ENCODE peak calls at places on chromosomes 7 and 10, in ten cellular contexts. Y is transverse colon; S is astrocyte; O is adrenal gland; W is sigmoid colon; Z is CD4-positive, alpha-beta T cell; H is epithelial cell of esophagus; J is lower leg skin; R is omental fat pad; X is fibroblast of the aortic adventitia. E is an unnamed sample.

GRCh38 chr10:48253970-48254657 is 20.4 kb downstream of the FRMPD2 start:
- DNase-seq in Y (no peak), S (peak), O (no peak), W (peak), Z (no peak), H (peak), J (no peak), R (no peak), X (peak), E (no peak)

GRCh38 chr7:49479936-49480544 is 293.4 kb upstream of the VWC2 start:
- DNase-seq in Y (no peak), S (no peak), O (no peak), W (no peak), Z (no peak), H (peak), J (no peak), R (no peak), X (no peak), E (no peak)

GRCh38 chr7:82443801-82444219 is 233 bp upstream of the CACNA2D1 start:
- DNase-seq in Y (peak), S (peak), O (peak), W (peak), Z (no peak), H (peak), J (peak), R (peak), X (peak), E (peak)

GRCh38 chr7:81638216-81638615 is 131.6 kb downstream of the HGF start:
- DNase-seq in Y (no peak), S (peak), O (no peak), W (no peak), Z (no peak), H (no peak), J (no peak), R (no peak), X (peak), E (no peak)

GRCh38 chr10:100567826-100568225 is 32.1 kb downstream of the HIF1AN start:
- DNase-seq in Y (no peak), S (no peak), O (no peak), W (no peak), Z (no peak), H (no peak), J (peak), R (no peak), X (no peak), E (no peak)

GRCh38 chr7:68176974-68177373 is 1180.3 kb downstream of the TYW1 start:
- DNase-seq in Y (no peak), S (peak), O (peak), W (no peak), Z (no peak), H (peak), J (peak), R (no peak), X (peak), E (no peak)

GRCh38 chr7:106069471-106070200 is 42.5 kb downstream of the SYPL1 start:
- DNase-seq in Y (no peak), S (no peak), O (no peak), W (no peak), Z (no peak), H (no peak), J (peak), R (no peak), X (no peak), E (no peak)

GRCh38 chr7:151687523-151688235 is 168.0 kb upstream of the RHEB start:
- DNase-seq in Y (peak), S (peak), O (peak), W (peak), Z (no peak), H (peak), J (peak), R (peak), X (peak), E (no peak)

GRCh38 chr7:45918556-45918955 is 2.5 kb downstream of the IGFBP3 start:
- DNase-seq in Y (no peak), S (no peak), O (no peak), W (no peak), Z (no peak), H (no peak), J (no peak), R (no peak), X (no peak), E (no peak)

DNA sequence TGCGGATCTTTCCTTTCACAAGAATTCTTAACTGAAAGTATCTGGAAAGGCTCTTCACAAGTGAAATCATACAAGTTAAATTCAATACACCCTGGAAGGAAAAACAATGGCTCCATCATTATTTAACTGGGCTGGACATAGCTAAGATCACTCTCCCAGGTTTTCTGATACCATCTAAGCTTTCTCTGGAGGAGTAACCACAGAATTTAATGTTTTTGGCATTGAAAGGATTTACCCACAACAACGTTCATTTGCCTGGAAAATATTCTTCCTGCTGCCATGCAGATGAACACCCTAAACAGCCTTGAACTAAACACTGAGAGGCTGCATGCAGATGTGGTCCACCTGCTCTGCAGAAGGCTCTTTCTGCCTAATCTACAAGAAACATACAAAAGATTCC is 4.3 kb downstream of the NEBL start:
- DNase-seq in Y (no peak), S (peak), O (no peak), W (no peak), Z (no peak), H (no peak), J (no peak), R (no peak), X (no peak), E (no peak)
- TF ChIP-seq CTCF in Y (no peak), S (no peak), O (no peak), W (no peak), Z (no peak), H (no peak), J (no peak), R (no peak), X (no peak), E (no peak)

GRCh38 chr10:115141254-115141653 is 48.1 kb downstream of the ATRNL1 start:
- DNase-seq in Y (no peak), S (peak), O (no peak), W (no peak), Z (no peak), H (peak), J (no peak), R (no peak), X (peak), E (no peak)
- TF ChIP-seq CTCF in Y (peak), S (peak), O (peak), W (no peak), Z (no peak), H (peak), J (no peak), R (no peak), X (peak), E (peak)

GRCh38 chr10:130547368-130547767 is 411.2 kb downstream of the GLRX3 start:
- DNase-seq in Y (no peak), S (no peak), O (no peak), W (no peak), Z (no peak), H (no peak), J (no peak), R (no peak), X (no peak), E (no peak)
- TF ChIP-seq CTCF in Y (no peak), S (no peak), O (no peak), W (no peak), Z (no peak), H (no peak), J (no peak), R (no peak), X (no peak), E (no peak)

GRCh38 chr7:137625197-137625596 is 221.6 kb downstream of the DGKI start:
- DNase-seq in Y (no peak), S (no peak), O (no peak), W (no peak), Z (no peak), H (peak), J (no peak), R (no peak), X (no peak), E (no peak)
- TF ChIP-seq CTCF in Y (no peak), S (no peak), O (no peak), W (no peak), Z (no peak), H (no peak), J (no peak), R (no peak), X (no peak), E (no peak)

DNA sequence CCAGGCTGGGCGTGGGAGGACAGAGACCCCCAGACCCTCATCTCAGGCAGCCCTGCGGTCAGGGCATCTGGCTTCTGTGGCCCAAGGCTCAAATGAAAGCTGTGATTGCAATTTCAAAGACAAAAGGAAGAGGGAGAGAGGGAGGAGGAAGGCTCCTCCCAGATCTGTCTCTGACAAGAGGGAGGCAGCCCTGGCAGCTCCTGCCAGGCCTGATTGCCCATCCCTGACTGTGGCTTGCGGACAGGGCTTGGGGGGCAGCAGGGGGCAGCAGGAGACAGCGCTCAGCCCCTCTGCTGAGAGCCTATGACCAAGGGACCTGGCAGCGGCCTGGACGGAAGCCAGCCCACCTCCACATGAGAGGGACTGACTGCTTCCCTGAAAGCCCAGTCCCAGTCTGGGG is 91.8 kb downstream of the PTPRN2 start:
- DNase-seq in Y (peak), S (no peak), O (peak), W (no peak), Z (no peak), H (peak), J (no peak), R (no peak), X (no peak), E (no peak)
- TF ChIP-seq CTCF in Y (no peak), S (no peak), O (peak), W (no peak), Z (no peak), H (no peak), J (no peak), R (no peak), X (no peak), E (no peak)

GRCh38 chr10:108244443-108245228 is 1080.1 kb upstream of the SORCS1 start:
- DNase-seq in Y (no peak), S (no peak), O (no peak), W (no peak), Z (no peak), H (peak), J (no peak), R (no peak), X (no peak), E (no peak)
- TF ChIP-seq CTCF in Y (no peak), S (no peak), O (no peak), W (no peak), Z (no peak), H (no peak), J (no peak), R (no peak), X (no peak), E (no peak)